ENCODE peak calls at places on chromosomes 3 and 15, in seven cellular contexts. Q, O, U, X, D, T and E are unnamed samples.

GRCh38 chr3:5057217-5057616 is 64.9 kb upstream of the ARL8B start:
- DNase-seq in Q (no peak), O (no peak), U (no peak), X (no peak), D (no peak), T (no peak), E (no peak)

GRCh38 chr3:72473156-72473555 is 375.1 kb downstream of the SHQ1 start:
- DNase-seq in Q (no peak), O (no peak), U (no peak), X (no peak), D (no peak), T (no peak), E (no peak)

GRCh38 chr15:70722266-70723123 is 40.9 kb downstream of the UACA start:
- DNase-seq in Q (no peak), O (no peak), U (peak; percentile 51), X (peak; percentile 62), D (no peak), T (peak; percentile 39), E (peak; percentile 30)

GRCh38 chr3:63886843-63887242 is 23.2 kb downstream of the ATXN7 start:
- DNase-seq in Q (no peak), O (no peak), U (no peak), X (peak; percentile 24), D (no peak), T (no peak), E (no peak)

GRCh38 chr15:84829428-84829827 is 12.3 kb downstream of the ALPK3 start:
- DNase-seq in Q (no peak), O (no peak), U (no peak), X (no peak), D (no peak), T (no peak), E (no peak)

GRCh38 chr15:79837846-79838245 is 59.0 kb downstream of the MTHFS start:
- DNase-seq in Q (no peak), O (no peak), U (no peak), X (no peak), D (no peak), T (no peak), E (no peak)

GRCh38 chr3:101261506-101261905 is 58.9 kb downstream of the IMPG2 start:
- DNase-seq in Q (no peak), O (no peak), U (peak; percentile 24), X (no peak), D (no peak), T (no peak), E (no peak)

GRCh38 chr15:101120961-101121360 is 130.9 kb downstream of the CHSY1 start:
- DNase-seq in Q (no peak), O (no peak), U (no peak), X (no peak), D (no peak), T (no peak), E (no peak)

GRCh38 chr3:45993421-45994027 is 2.1 kb downstream of the FYCO1 start:
- DNase-seq in Q (no peak), O (no peak), U (no peak), X (no peak), D (no peak), T (no peak), E (no peak)

GRCh38 chr3:183455064-183455463 is 26.6 kb upstream of the MCF2L2 start:
- DNase-seq in Q (no peak), O (no peak), U (peak; percentile 87), X (peak; percentile 83), D (no peak), T (no peak), E (no peak)

GRCh38 chr3:64321747-64322146 is 96.5 kb upstream of the PRICKLE2 start:
- DNase-seq in Q (no peak), O (no peak), U (peak; percentile 45), X (no peak), D (peak; percentile 68), T (no peak), E (no peak)